ENCODE peak calls at places on chromosomes 6 and 20, in nine cellular contexts. One of them, this sample, is unnamed. For H3K4me1, the result is how much of the 10 kb centered on the place peaks cover.

GRCh38 chr6:46419576-46420002 is 71.7 kb downstream of the RCAN2 start:
- DNase-seq in IMR-90: peak
- DNase-seq in sigmoid colon: peak
- DNase-seq in uterus: peak
- DNase-seq in stomach: peak
- DNase-seq in breast epithelium: peak
- DNase-seq in HepG2: peak
- DNase-seq in testis: peak
- DNase-seq in heart left ventricle: peak
- DNase-seq in this sample: peak

GRCh38 chr6:88823998-88824397 is 139.4 kb downstream of the RNGTT start:
- DNase-seq in IMR-90: peak
- DNase-seq in sigmoid colon: no peak
- DNase-seq in uterus: no peak
- DNase-seq in stomach: no peak
- DNase-seq in breast epithelium: no peak
- DNase-seq in HepG2: peak
- DNase-seq in testis: no peak
- DNase-seq in heart left ventricle: no peak
- DNase-seq in this sample: no peak

GRCh38 chr20:36371391-36371790 is 65.3 kb downstream of the DLGAP4 start:
- DNase-seq in IMR-90: no peak
- DNase-seq in sigmoid colon: no peak
- DNase-seq in uterus: no peak
- DNase-seq in stomach: no peak
- DNase-seq in breast epithelium: no peak
- DNase-seq in HepG2: no peak
- DNase-seq in testis: no peak
- DNase-seq in heart left ventricle: no peak
- DNase-seq in this sample: no peak

GRCh38 chr20:15100506-15101160 is 763.2 kb upstream of the FLRT3 start:
- DNase-seq in IMR-90: no peak
- DNase-seq in sigmoid colon: no peak
- DNase-seq in uterus: no peak
- DNase-seq in stomach: no peak
- DNase-seq in breast epithelium: no peak
- DNase-seq in HepG2: no peak
- DNase-seq in testis: no peak
- DNase-seq in heart left ventricle: no peak
- DNase-seq in this sample: no peak

GRCh38 chr6:136846046-136846445 is 23.7 kb downstream of the PEX7 start:
- DNase-seq in IMR-90: peak
- DNase-seq in sigmoid colon: no peak
- DNase-seq in uterus: peak
- DNase-seq in stomach: peak
- DNase-seq in breast epithelium: no peak
- DNase-seq in HepG2: peak
- DNase-seq in testis: peak
- DNase-seq in heart left ventricle: peak
- DNase-seq in this sample: peak

GRCh38 chr6:101016163-101016562 is 135.0 kb upstream of the ASCC3 start:
- DNase-seq in IMR-90: no peak
- DNase-seq in sigmoid colon: no peak
- DNase-seq in uterus: no peak
- DNase-seq in stomach: no peak
- DNase-seq in breast epithelium: no peak
- DNase-seq in HepG2: no peak
- DNase-seq in testis: no peak
- DNase-seq in heart left ventricle: no peak
- DNase-seq in this sample: no peak

GRCh38 chr6:51322505-51322904 is 503.8 kb downstream of the TFAP2B start:
- DNase-seq in IMR-90: no peak
- DNase-seq in sigmoid colon: no peak
- DNase-seq in uterus: no peak
- DNase-seq in stomach: no peak
- DNase-seq in breast epithelium: no peak
- DNase-seq in HepG2: peak
- DNase-seq in testis: no peak
- DNase-seq in heart left ventricle: no peak
- DNase-seq in this sample: no peak

GRCh38 chr20:45322952-45323383 is 14.9 kb upstream of the MATN4 start:
- DNase-seq in IMR-90: peak
- DNase-seq in sigmoid colon: peak
- DNase-seq in uterus: no peak
- DNase-seq in stomach: peak
- DNase-seq in breast epithelium: no peak
- DNase-seq in HepG2: peak
- DNase-seq in testis: peak
- DNase-seq in heart left ventricle: peak
- DNase-seq in this sample: peak

GRCh38 chr20:38724603-38725457 is 544 bp downstream of the SLC32A1 start:
- DNase-seq in IMR-90: no peak
- DNase-seq in sigmoid colon: no peak
- DNase-seq in uterus: no peak
- DNase-seq in stomach: no peak
- DNase-seq in breast epithelium: no peak
- DNase-seq in HepG2: no peak
- DNase-seq in testis: no peak
- DNase-seq in heart left ventricle: no peak
- DNase-seq in this sample: no peak

GRCh38 chr6:166996406-166996805 is 2.8 kb upstream of the CEP43 start:
- DNase-seq in IMR-90: peak
- DNase-seq in sigmoid colon: no peak
- DNase-seq in uterus: no peak
- DNase-seq in stomach: no peak
- DNase-seq in breast epithelium: no peak
- DNase-seq in HepG2: peak
- DNase-seq in testis: no peak
- DNase-seq in heart left ventricle: no peak
- DNase-seq in this sample: no peak

GRCh38 chr20:24986436-24987015 is 6.0 kb downstream of the APMAP start:
- DNase-seq in IMR-90: no peak
- DNase-seq in sigmoid colon: peak
- DNase-seq in uterus: no peak
- DNase-seq in stomach: no peak
- DNase-seq in breast epithelium: no peak
- DNase-seq in HepG2: no peak
- DNase-seq in testis: no peak
- DNase-seq in heart left ventricle: peak
- DNase-seq in this sample: no peak

DNA sequence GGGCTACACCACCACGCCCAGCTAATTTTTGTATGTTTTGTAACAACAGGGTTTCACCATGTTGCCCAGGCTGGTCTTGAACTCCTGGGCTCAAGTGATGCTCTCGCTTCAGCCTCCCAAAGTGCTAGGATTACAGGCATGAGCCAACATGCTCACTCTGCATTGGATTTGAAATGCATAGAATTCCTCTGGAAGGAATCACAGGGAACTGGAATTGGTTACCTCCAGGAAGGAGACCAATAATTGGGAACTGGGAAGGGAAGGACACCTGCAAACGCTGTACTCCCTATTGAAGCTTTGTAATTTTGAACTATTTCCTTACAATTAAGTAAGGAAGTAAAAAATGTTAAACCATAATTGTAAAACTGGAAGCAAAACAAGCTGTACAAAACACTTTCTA is 12.3 kb upstream of the TP53INP2 start:
- DNase-seq in IMR-90: no peak
- DNase-seq in sigmoid colon: no peak
- DNase-seq in uterus: no peak
- DNase-seq in stomach: no peak
- DNase-seq in breast epithelium: no peak
- DNase-seq in HepG2: no peak
- DNase-seq in testis: no peak
- DNase-seq in heart left ventricle: no peak
- DNase-seq in this sample: no peak
- TF ChIP-seq CTCF in IMR-90: no peak
- TF ChIP-seq CTCF in sigmoid colon: no peak
- TF ChIP-seq CTCF in uterus: no peak
- TF ChIP-seq CTCF in stomach: no peak
- TF ChIP-seq CTCF in breast epithelium: no peak
- TF ChIP-seq CTCF in HepG2: no peak
- TF ChIP-seq CTCF in testis: no peak
- TF ChIP-seq CTCF in heart left ventricle: no peak
- TF ChIP-seq CTCF in this sample: no peak

GRCh38 chr6:43274127-43274915 is 23.7 kb upstream of the SLC22A7 start:
- DNase-seq in IMR-90: no peak
- DNase-seq in sigmoid colon: no peak
- DNase-seq in uterus: no peak
- DNase-seq in stomach: no peak
- DNase-seq in breast epithelium: no peak
- DNase-seq in HepG2: no peak
- DNase-seq in testis: no peak
- DNase-seq in heart left ventricle: no peak
- DNase-seq in this sample: no peak

GRCh38 chr6:43275782-43276179 is 22.3 kb upstream of the SLC22A7 start:
- DNase-seq in IMR-90: no peak
- DNase-seq in sigmoid colon: no peak
- DNase-seq in uterus: no peak
- DNase-seq in stomach: no peak
- DNase-seq in breast epithelium: no peak
- DNase-seq in HepG2: no peak
- DNase-seq in testis: no peak
- DNase-seq in heart left ventricle: no peak
- DNase-seq in this sample: no peak

GRCh38 chr6:43276180-43277082 is 21.6 kb upstream of the SLC22A7 start:
- DNase-seq in IMR-90: no peak
- DNase-seq in sigmoid colon: no peak
- DNase-seq in uterus: no peak
- DNase-seq in stomach: no peak
- DNase-seq in breast epithelium: no peak
- DNase-seq in HepG2: peak
- DNase-seq in testis: no peak
- DNase-seq in heart left ventricle: no peak
- DNase-seq in this sample: no peak

GRCh38 chr6:43273707-43274106 is 24.4 kb upstream of the SLC22A7 start:
- DNase-seq in IMR-90: no peak
- DNase-seq in sigmoid colon: no peak
- DNase-seq in uterus: no peak
- DNase-seq in stomach: no peak
- DNase-seq in breast epithelium: no peak
- DNase-seq in HepG2: peak
- DNase-seq in testis: no peak
- DNase-seq in heart left ventricle: no peak
- DNase-seq in this sample: no peak

DNA sequence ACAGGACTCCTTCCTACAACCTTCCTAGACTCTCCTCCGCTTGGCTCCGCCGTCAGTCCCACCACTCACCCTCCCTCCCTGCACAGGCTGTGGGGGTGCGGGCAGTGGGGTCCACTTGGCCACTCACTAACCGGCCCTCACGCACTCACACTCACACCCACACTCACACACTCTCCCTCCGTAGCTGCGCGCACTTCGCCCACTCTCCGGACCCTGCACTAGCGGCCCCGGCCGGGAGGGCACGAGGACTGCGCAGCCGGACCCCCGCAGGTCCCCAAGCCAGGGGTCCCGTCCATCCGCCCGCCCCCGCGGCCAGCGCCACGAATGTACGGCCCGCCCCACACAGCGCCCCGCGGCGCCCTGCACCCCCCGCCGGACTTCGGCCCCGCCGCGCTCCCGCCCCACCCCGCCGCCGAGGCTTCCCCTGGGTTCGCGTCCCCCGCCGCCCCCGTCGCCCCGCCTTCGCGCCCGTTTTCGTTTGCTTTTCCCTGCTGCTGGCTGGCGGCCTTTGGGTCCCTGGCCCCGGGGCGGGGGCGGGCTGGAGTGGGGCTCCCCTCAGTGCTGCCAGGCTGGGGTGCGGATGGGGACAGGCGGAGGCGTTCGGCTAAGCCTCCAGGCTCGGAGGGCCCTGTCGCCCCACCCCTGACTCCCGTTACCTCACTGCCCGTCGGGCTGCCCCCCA is 23.0 kb upstream of the SLC22A7 start:
- DNase-seq in IMR-90: no peak
- DNase-seq in sigmoid colon: no peak
- DNase-seq in uterus: no peak
- DNase-seq in stomach: peak
- DNase-seq in breast epithelium: no peak
- DNase-seq in HepG2: peak
- DNase-seq in testis: no peak
- DNase-seq in heart left ventricle: no peak
- DNase-seq in this sample: no peak
- TF ChIP-seq POLR2A in IMR-90: no peak
- TF ChIP-seq POLR2A in sigmoid colon: no peak
- TF ChIP-seq POLR2A in uterus: no peak
- TF ChIP-seq POLR2A in stomach: no peak
- TF ChIP-seq POLR2A in breast epithelium: no peak
- TF ChIP-seq POLR2A in HepG2: peak
- TF ChIP-seq POLR2A in testis: no peak
- TF ChIP-seq POLR2A in heart left ventricle: no peak
- TF ChIP-seq POLR2A in this sample: no peak

GRCh38 chr6:125752773-125753172 is 3.3 kb downstream of the HEY2 start:
- DNase-seq in IMR-90: no peak
- DNase-seq in sigmoid colon: no peak
- DNase-seq in uterus: no peak
- DNase-seq in stomach: no peak
- DNase-seq in breast epithelium: no peak
- DNase-seq in HepG2: no peak
- DNase-seq in testis: no peak
- DNase-seq in heart left ventricle: no peak
- DNase-seq in this sample: no peak

GRCh38 chr6:125750692-125751333 is 1.4 kb downstream of the HEY2 start:
- DNase-seq in IMR-90: no peak
- DNase-seq in sigmoid colon: no peak
- DNase-seq in uterus: no peak
- DNase-seq in stomach: no peak
- DNase-seq in breast epithelium: no peak
- DNase-seq in HepG2: no peak
- DNase-seq in testis: no peak
- DNase-seq in heart left ventricle: no peak
- DNase-seq in this sample: no peak

GRCh38 chr6:125749864-125750691 is 646 bp downstream of the HEY2 start:
- DNase-seq in IMR-90: no peak
- DNase-seq in sigmoid colon: no peak
- DNase-seq in uterus: no peak
- DNase-seq in stomach: no peak
- DNase-seq in breast epithelium: no peak
- DNase-seq in HepG2: no peak
- DNase-seq in testis: peak
- DNase-seq in heart left ventricle: peak
- DNase-seq in this sample: peak

GRCh38 chr6:125753218-125753936 is 3.9 kb downstream of the HEY2 start:
- DNase-seq in IMR-90: peak
- DNase-seq in sigmoid colon: no peak
- DNase-seq in uterus: no peak
- DNase-seq in stomach: no peak
- DNase-seq in breast epithelium: no peak
- DNase-seq in HepG2: peak
- DNase-seq in testis: peak
- DNase-seq in heart left ventricle: peak
- DNase-seq in this sample: no peak

GRCh38 chr6:125751334-125751916 is 2.0 kb downstream of the HEY2 start:
- DNase-seq in IMR-90: no peak
- DNase-seq in sigmoid colon: no peak
- DNase-seq in uterus: no peak
- DNase-seq in stomach: no peak
- DNase-seq in breast epithelium: no peak
- DNase-seq in HepG2: no peak
- DNase-seq in testis: no peak
- DNase-seq in heart left ventricle: no peak
- DNase-seq in this sample: no peak
- H3K4me1 ChIP-seq in IMR-90: under half
- H3K4me1 ChIP-seq in sigmoid colon: under half
- H3K4me1 ChIP-seq in uterus: under half
- H3K4me1 ChIP-seq in stomach: under half
- H3K4me1 ChIP-seq in breast epithelium: under half
- H3K4me1 ChIP-seq in HepG2: under half
- H3K4me1 ChIP-seq in testis: under half
- H3K4me1 ChIP-seq in heart left ventricle: under half
- H3K4me1 ChIP-seq in this sample: under half

GRCh38 chr6:90860822-90861601 is 274.1 kb upstream of the MAP3K7 start:
- DNase-seq in IMR-90: peak
- DNase-seq in sigmoid colon: no peak
- DNase-seq in uterus: no peak
- DNase-seq in stomach: no peak
- DNase-seq in breast epithelium: no peak
- DNase-seq in HepG2: peak
- DNase-seq in testis: no peak
- DNase-seq in heart left ventricle: no peak
- DNase-seq in this sample: no peak
- TF ChIP-seq CTCF in IMR-90: peak
- TF ChIP-seq CTCF in sigmoid colon: no peak
- TF ChIP-seq CTCF in uterus: no peak
- TF ChIP-seq CTCF in stomach: no peak
- TF ChIP-seq CTCF in breast epithelium: no peak
- TF ChIP-seq CTCF in HepG2: peak
- TF ChIP-seq CTCF in testis: no peak
- TF ChIP-seq CTCF in heart left ventricle: no peak
- TF ChIP-seq CTCF in this sample: no peak

This sample was measured in prostate gland.